ENCODE peak calls at places on chromosomes 1 and 21, in seven cellular contexts. One of them, this sample, is unnamed.

GRCh38 chr1:88800382-88801051 is 90.8 kb downstream of the GTF2B start:
- DNase-seq in left ventricle myocardium inferior: no peak
- DNase-seq in dorsolateral prefrontal cortex: no peak
- DNase-seq in cardiac muscle cell: no peak
- DNase-seq in endodermal cell: no peak
- DNase-seq in mammary epithelial cell: no peak
- DNase-seq in mesenchymal stem cell: peak
- DNase-seq in this sample: no peak

GRCh38 chr1:183023146-183023600 is at the start of gene LAMC1:
- DNase-seq in left ventricle myocardium inferior: peak
- DNase-seq in dorsolateral prefrontal cortex: no peak
- DNase-seq in cardiac muscle cell: peak
- DNase-seq in endodermal cell: peak
- DNase-seq in mammary epithelial cell: peak
- DNase-seq in mesenchymal stem cell: peak
- DNase-seq in this sample: no peak

GRCh38 chr1:40711465-40712404 is 20.2 kb downstream of the NFYC start:
- DNase-seq in left ventricle myocardium inferior: no peak
- DNase-seq in dorsolateral prefrontal cortex: no peak
- DNase-seq in cardiac muscle cell: peak
- DNase-seq in endodermal cell: no peak
- DNase-seq in mammary epithelial cell: peak
- DNase-seq in mesenchymal stem cell: peak
- DNase-seq in this sample: no peak

GRCh38 chr1:199875856-199876255 is 151.7 kb upstream of the NR5A2 start:
- DNase-seq in left ventricle myocardium inferior: no peak
- DNase-seq in dorsolateral prefrontal cortex: no peak
- DNase-seq in cardiac muscle cell: no peak
- DNase-seq in endodermal cell: no peak
- DNase-seq in mammary epithelial cell: no peak
- DNase-seq in mesenchymal stem cell: no peak
- DNase-seq in this sample: no peak

GRCh38 chr1:208182880-208183279 is 61.3 kb downstream of the PLXNA2 start:
- DNase-seq in left ventricle myocardium inferior: no peak
- DNase-seq in dorsolateral prefrontal cortex: no peak
- DNase-seq in cardiac muscle cell: no peak
- DNase-seq in endodermal cell: no peak
- DNase-seq in mammary epithelial cell: no peak
- DNase-seq in mesenchymal stem cell: no peak
- DNase-seq in this sample: no peak

GRCh38 chr1:29648026-29648425 is 411.7 kb downstream of the PTPRU start:
- DNase-seq in left ventricle myocardium inferior: no peak
- DNase-seq in dorsolateral prefrontal cortex: no peak
- DNase-seq in cardiac muscle cell: no peak
- DNase-seq in endodermal cell: peak
- DNase-seq in mammary epithelial cell: no peak
- DNase-seq in mesenchymal stem cell: no peak
- DNase-seq in this sample: no peak

GRCh38 chr1:169486281-169486904 is 649 bp upstream of the SLC19A2 start:
- DNase-seq in left ventricle myocardium inferior: no peak
- DNase-seq in dorsolateral prefrontal cortex: no peak
- DNase-seq in cardiac muscle cell: no peak
- DNase-seq in endodermal cell: no peak
- DNase-seq in mammary epithelial cell: no peak
- DNase-seq in mesenchymal stem cell: peak
- DNase-seq in this sample: no peak

GRCh38 chr1:50766688-50767087 is 193.4 kb downstream of the FAF1 start:
- DNase-seq in left ventricle myocardium inferior: no peak
- DNase-seq in dorsolateral prefrontal cortex: no peak
- DNase-seq in cardiac muscle cell: no peak
- DNase-seq in endodermal cell: no peak
- DNase-seq in mammary epithelial cell: no peak
- DNase-seq in mesenchymal stem cell: no peak
- DNase-seq in this sample: no peak

GRCh38 chr1:106986603-106987002 is 69.9 kb upstream of the PRMT6 start:
- DNase-seq in left ventricle myocardium inferior: no peak
- DNase-seq in dorsolateral prefrontal cortex: no peak
- DNase-seq in cardiac muscle cell: no peak
- DNase-seq in endodermal cell: no peak
- DNase-seq in mammary epithelial cell: no peak
- DNase-seq in mesenchymal stem cell: no peak
- DNase-seq in this sample: no peak

GRCh38 chr1:184329962-184330868 is 56.6 kb upstream of the C1orf21 start:
- DNase-seq in left ventricle myocardium inferior: no peak
- DNase-seq in dorsolateral prefrontal cortex: no peak
- DNase-seq in cardiac muscle cell: no peak
- DNase-seq in endodermal cell: no peak
- DNase-seq in mammary epithelial cell: peak
- DNase-seq in mesenchymal stem cell: no peak
- DNase-seq in this sample: no peak

GRCh38 chr1:94926915-94927404 is at the start of gene CNN3:
- DNase-seq in left ventricle myocardium inferior: peak
- DNase-seq in dorsolateral prefrontal cortex: peak
- DNase-seq in cardiac muscle cell: peak
- DNase-seq in endodermal cell: peak
- DNase-seq in mammary epithelial cell: peak
- DNase-seq in mesenchymal stem cell: peak
- DNase-seq in this sample: peak

GRCh38 chr1:161082996-161083742 is 6.2 kb downstream of the NECTIN4 start:
- DNase-seq in left ventricle myocardium inferior: peak
- DNase-seq in dorsolateral prefrontal cortex: no peak
- DNase-seq in cardiac muscle cell: no peak
- DNase-seq in endodermal cell: peak
- DNase-seq in mammary epithelial cell: peak
- DNase-seq in mesenchymal stem cell: peak
- DNase-seq in this sample: no peak

GRCh38 chr1:209428241-209428921 is 155.1 kb upstream of the CAMK1G start:
- DNase-seq in left ventricle myocardium inferior: no peak
- DNase-seq in dorsolateral prefrontal cortex: no peak
- DNase-seq in cardiac muscle cell: no peak
- DNase-seq in endodermal cell: peak
- DNase-seq in mammary epithelial cell: peak
- DNase-seq in mesenchymal stem cell: no peak
- DNase-seq in this sample: no peak

GRCh38 chr1:61968869-61969268 is 225.8 kb upstream of the L1TD1 start:
- DNase-seq in left ventricle myocardium inferior: no peak
- DNase-seq in dorsolateral prefrontal cortex: no peak
- DNase-seq in cardiac muscle cell: no peak
- DNase-seq in endodermal cell: no peak
- DNase-seq in mammary epithelial cell: no peak
- DNase-seq in mesenchymal stem cell: no peak
- DNase-seq in this sample: no peak

GRCh38 chr1:232748910-232749368 is 56.3 kb upstream of the MAP10 start:
- DNase-seq in left ventricle myocardium inferior: no peak
- DNase-seq in dorsolateral prefrontal cortex: no peak
- DNase-seq in cardiac muscle cell: no peak
- DNase-seq in endodermal cell: peak
- DNase-seq in mammary epithelial cell: peak
- DNase-seq in mesenchymal stem cell: no peak
- DNase-seq in this sample: no peak

GRCh38 chr1:214515544-214516433 is 35.6 kb downstream of the PTPN14 start:
- DNase-seq in left ventricle myocardium inferior: no peak
- DNase-seq in dorsolateral prefrontal cortex: no peak
- DNase-seq in cardiac muscle cell: no peak
- DNase-seq in endodermal cell: no peak
- DNase-seq in mammary epithelial cell: no peak
- DNase-seq in mesenchymal stem cell: no peak
- DNase-seq in this sample: no peak

GRCh38 chr1:225318706-225319575 is 108.9 kb downstream of the LBR start:
- DNase-seq in left ventricle myocardium inferior: no peak
- DNase-seq in dorsolateral prefrontal cortex: no peak
- DNase-seq in cardiac muscle cell: peak
- DNase-seq in endodermal cell: peak
- DNase-seq in mammary epithelial cell: peak
- DNase-seq in mesenchymal stem cell: peak
- DNase-seq in this sample: no peak

GRCh38 chr1:196677781-196678509 is 26.1 kb downstream of the CFH start:
- DNase-seq in left ventricle myocardium inferior: no peak
- DNase-seq in dorsolateral prefrontal cortex: no peak
- DNase-seq in cardiac muscle cell: no peak
- DNase-seq in endodermal cell: no peak
- DNase-seq in mammary epithelial cell: no peak
- DNase-seq in mesenchymal stem cell: no peak
- DNase-seq in this sample: no peak

GRCh38 chr1:235069577-235070563 is 58.8 kb downstream of the TOMM20 start:
- DNase-seq in left ventricle myocardium inferior: peak
- DNase-seq in dorsolateral prefrontal cortex: no peak
- DNase-seq in cardiac muscle cell: no peak
- DNase-seq in endodermal cell: no peak
- DNase-seq in mammary epithelial cell: peak
- DNase-seq in mesenchymal stem cell: peak
- DNase-seq in this sample: no peak

GRCh38 chr1:192610114-192610958 is 25.6 kb upstream of the RGS13 start:
- DNase-seq in left ventricle myocardium inferior: no peak
- DNase-seq in dorsolateral prefrontal cortex: no peak
- DNase-seq in cardiac muscle cell: no peak
- DNase-seq in endodermal cell: no peak
- DNase-seq in mammary epithelial cell: no peak
- DNase-seq in mesenchymal stem cell: peak
- DNase-seq in this sample: no peak

GRCh38 chr1:155014709-155015508 is 12.3 kb downstream of the ZBTB7B start:
- DNase-seq in left ventricle myocardium inferior: no peak
- DNase-seq in dorsolateral prefrontal cortex: no peak
- DNase-seq in cardiac muscle cell: no peak
- DNase-seq in endodermal cell: no peak
- DNase-seq in mammary epithelial cell: no peak
- DNase-seq in mesenchymal stem cell: no peak
- DNase-seq in this sample: no peak

GRCh38 chr1:75539230-75540116 is 71.4 kb downstream of the SLC44A5 start:
- DNase-seq in left ventricle myocardium inferior: no peak
- DNase-seq in dorsolateral prefrontal cortex: no peak
- DNase-seq in cardiac muscle cell: no peak
- DNase-seq in endodermal cell: no peak
- DNase-seq in mammary epithelial cell: no peak
- DNase-seq in mesenchymal stem cell: peak
- DNase-seq in this sample: no peak

GRCh38 chr1:211198111-211198510 is 61.1 kb upstream of the RCOR3 start:
- DNase-seq in left ventricle myocardium inferior: no peak
- DNase-seq in dorsolateral prefrontal cortex: no peak
- DNase-seq in cardiac muscle cell: no peak
- DNase-seq in endodermal cell: no peak
- DNase-seq in mammary epithelial cell: peak
- DNase-seq in mesenchymal stem cell: peak
- DNase-seq in this sample: no peak

GRCh38 chr1:46687095-46687659 is 15.5 kb downstream of the TEX38 start:
- DNase-seq in left ventricle myocardium inferior: peak
- DNase-seq in dorsolateral prefrontal cortex: no peak
- DNase-seq in cardiac muscle cell: no peak
- DNase-seq in endodermal cell: no peak
- DNase-seq in mammary epithelial cell: peak
- DNase-seq in mesenchymal stem cell: no peak
- DNase-seq in this sample: no peak

GRCh38 chr1:44318097-44319088 is 36.7 kb downstream of the ERI3 start:
- DNase-seq in left ventricle myocardium inferior: no peak
- DNase-seq in dorsolateral prefrontal cortex: no peak
- DNase-seq in cardiac muscle cell: peak
- DNase-seq in endodermal cell: peak
- DNase-seq in mammary epithelial cell: peak
- DNase-seq in mesenchymal stem cell: peak
- DNase-seq in this sample: peak

GRCh38 chr21:16330340-16331319 is 600.8 kb downstream of the USP25 start:
- DNase-seq in left ventricle myocardium inferior: no peak
- DNase-seq in dorsolateral prefrontal cortex: no peak
- DNase-seq in cardiac muscle cell: peak
- DNase-seq in endodermal cell: no peak
- DNase-seq in mammary epithelial cell: peak
- DNase-seq in mesenchymal stem cell: peak
- DNase-seq in this sample: no peak
- H3K4me3 ChIP-seq in left ventricle myocardium inferior: peak
- H3K4me3 ChIP-seq in dorsolateral prefrontal cortex: peak
- H3K4me3 ChIP-seq in cardiac muscle cell: peak
- H3K4me3 ChIP-seq in endodermal cell: no peak
- H3K4me3 ChIP-seq in mammary epithelial cell: no peak
- H3K4me3 ChIP-seq in mesenchymal stem cell: peak
- H3K4me3 ChIP-seq in this sample: no peak

DNA sequence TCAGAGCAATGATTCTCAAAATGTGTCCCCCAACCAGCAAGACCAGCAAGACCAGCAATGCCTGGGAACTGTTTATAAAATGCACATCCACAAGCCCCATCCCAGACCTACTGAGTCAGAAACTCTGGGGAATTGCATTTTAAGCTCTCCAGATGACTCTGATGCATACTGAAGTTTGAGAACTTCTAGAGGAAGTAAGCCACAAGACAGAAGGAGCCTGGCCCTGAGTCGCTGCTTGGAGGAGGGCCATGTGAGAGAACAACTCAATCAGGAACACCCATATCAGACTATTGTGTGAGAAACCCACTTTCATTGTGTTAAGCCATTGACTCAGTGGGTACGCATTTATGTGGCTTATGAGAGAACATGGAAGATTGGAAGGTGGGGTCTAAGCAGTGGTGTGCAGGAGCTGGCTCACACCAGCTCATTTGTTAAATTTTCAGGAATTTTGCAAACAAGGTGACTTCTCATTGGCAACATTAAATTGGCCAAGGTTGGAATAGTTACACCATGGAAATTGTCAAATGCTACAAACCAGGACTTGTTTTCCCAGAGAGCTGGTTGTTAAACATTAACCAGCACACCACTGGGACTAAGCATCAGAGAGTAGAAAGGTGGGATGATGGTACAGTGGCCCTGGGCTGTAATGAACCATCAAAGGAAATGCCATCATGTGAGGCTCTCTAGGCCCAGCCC is 38.9 kb downstream of the ATP1A1 start:
- DNase-seq in left ventricle myocardium inferior: no peak
- DNase-seq in dorsolateral prefrontal cortex: no peak
- DNase-seq in cardiac muscle cell: no peak
- DNase-seq in endodermal cell: no peak
- DNase-seq in mammary epithelial cell: peak
- DNase-seq in mesenchymal stem cell: peak
- DNase-seq in this sample: no peak
- H3K27ac ChIP-seq in left ventricle myocardium inferior: peak
- H3K27ac ChIP-seq in dorsolateral prefrontal cortex: no peak
- H3K27ac ChIP-seq in cardiac muscle cell: peak
- H3K27ac ChIP-seq in endodermal cell: no peak
- H3K27ac ChIP-seq in mammary epithelial cell: no peak
- H3K27ac ChIP-seq in mesenchymal stem cell: no peak
- H3K27ac ChIP-seq in this sample: no peak

GRCh38 chr1:156113263-156114004 is 1.1 kb upstream of the LMNA start:
- DNase-seq in left ventricle myocardium inferior: no peak
- DNase-seq in dorsolateral prefrontal cortex: no peak
- DNase-seq in cardiac muscle cell: no peak
- DNase-seq in endodermal cell: peak
- DNase-seq in mammary epithelial cell: no peak
- DNase-seq in mesenchymal stem cell: no peak
- DNase-seq in this sample: no peak
- H3K4me3 ChIP-seq in left ventricle myocardium inferior: peak
- H3K4me3 ChIP-seq in dorsolateral prefrontal cortex: peak
- H3K4me3 ChIP-seq in cardiac muscle cell: no peak
- H3K4me3 ChIP-seq in endodermal cell: peak
- H3K4me3 ChIP-seq in mammary epithelial cell: no peak
- H3K4me3 ChIP-seq in mesenchymal stem cell: peak
- H3K4me3 ChIP-seq in this sample: no peak

DNA sequence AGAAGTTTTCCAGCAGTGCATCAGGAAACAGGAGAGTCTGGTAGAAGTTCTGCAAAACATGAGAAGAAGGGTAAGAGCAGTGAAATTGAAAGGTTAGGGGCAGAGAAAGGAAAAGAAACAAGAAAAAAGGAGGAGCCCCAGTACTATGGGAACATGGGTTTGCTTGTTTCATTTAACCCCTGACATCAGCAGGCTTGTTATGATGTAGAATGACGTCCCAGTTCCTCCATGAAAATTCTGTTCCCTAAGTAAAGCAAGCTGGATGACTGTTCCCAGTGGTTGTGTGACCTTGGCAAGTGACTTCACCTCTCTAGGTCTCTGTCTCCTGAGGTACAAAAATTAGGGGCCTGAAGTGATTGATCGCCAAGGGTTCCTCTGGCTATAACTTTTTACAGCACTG is 268.7 kb upstream of the SGIP1 start:
- DNase-seq in left ventricle myocardium inferior: no peak
- DNase-seq in dorsolateral prefrontal cortex: no peak
- DNase-seq in cardiac muscle cell: no peak
- DNase-seq in endodermal cell: no peak
- DNase-seq in mammary epithelial cell: no peak
- DNase-seq in mesenchymal stem cell: no peak
- DNase-seq in this sample: no peak
- H3K27ac ChIP-seq in left ventricle myocardium inferior: peak
- H3K27ac ChIP-seq in dorsolateral prefrontal cortex: no peak
- H3K27ac ChIP-seq in cardiac muscle cell: no peak
- H3K27ac ChIP-seq in endodermal cell: no peak
- H3K27ac ChIP-seq in mammary epithelial cell: no peak
- H3K27ac ChIP-seq in mesenchymal stem cell: no peak
- H3K27ac ChIP-seq in this sample: no peak